ENCODE peak calls at places on chromosomes 11 and 22, in five cellular contexts. S is HFF-Myc; M is mucosa of gallbladder; H is activated CD4-positive, alpha-beta T cell treated with anti-CD3 and anti-CD28 coated beads for 36 hours; J is A549. K is an unnamed sample.

GRCh38 chr11:94809251-94809650 is 41.1 kb downstream of the AMOTL1 start:
- DNase-seq in S (no peak), M (no peak), H (no peak), J (no peak), K (no peak)

GRCh38 chr11:16278273-16278672 is 78.1 kb downstream of the SOX6 start:
- DNase-seq in J (no peak), S (no peak), H (no peak), M (no peak), K (no peak)

GRCh38 chr11:96393753-96394348 is 4.0 kb downstream of the JRKL start:
- DNase-seq in H (no peak), S (peak; percentile 32), J (peak; percentile 20), M (no peak), K (peak; percentile 36)

GRCh38 chr22:25139062-25139461 is 60.6 kb upstream of the CRYBB3 start:
- DNase-seq in H (no peak), S (no peak), J (no peak), M (peak; percentile 56), K (no peak)

GRCh38 chr11:47202569-47202968 is 12.2 kb upstream of the DDB2 start:
- DNase-seq in M (no peak), H (no peak), S (no peak), J (no peak), K (no peak)

GRCh38 chr11:11252403-11252802 is 100.6 kb downstream of the CSNK2A3 start:
- DNase-seq in M (no peak), H (no peak), J (no peak), S (no peak), K (peak; percentile 34)

GRCh38 chr11:64181506-64182411 is 4.2 kb upstream of the STIP1 start:
- DNase-seq in H (peak; percentile 81), M (peak; percentile 94), S (peak; percentile 86), J (peak; percentile 87), K (peak; percentile 15)

GRCh38 chr11:95291946-95292345 is 60.9 kb upstream of the SESN3 start:
- DNase-seq in S (no peak), J (no peak), H (no peak), M (peak; percentile 85), K (no peak)

GRCh38 chr11:75338516-75339218 is 12.8 kb downstream of the ARRB1 start:
- DNase-seq in S (no peak), H (peak; percentile 66), J (no peak), M (no peak), K (no peak)

GRCh38 chr11:112410325-112410724 is 149.7 kb upstream of the PLET1 start:
- DNase-seq in M (no peak), J (no peak), S (no peak), H (peak; percentile 7), K (no peak)

GRCh38 chr22:44412136-44412731 is 85.8 kb downstream of the RTL6 start:
- DNase-seq in S (no peak), J (no peak), H (no peak), M (no peak), K (no peak)

GRCh38 chr22:44804327-44804726 is 52.0 kb downstream of the ARHGAP8 start:
- DNase-seq in J (no peak), H (no peak), M (no peak), S (no peak), K (no peak)

GRCh38 chr11:112655386-112655785 is 305.8 kb upstream of the NCAM1 start:
- DNase-seq in J (no peak), H (no peak), M (peak; percentile 58), S (peak; percentile 15), K (no peak)

GRCh38 chr11:67538823-67539505 is 15.7 kb upstream of the CABP2 start:
- DNase-seq in M (no peak), H (no peak), J (no peak), S (no peak), K (no peak)

GRCh38 chr11:117300301-117300700 is 9.2 kb downstream of the BACE1-AS start:
- DNase-seq in J (no peak), M (peak; percentile 26), S (no peak), H (no peak), K (no peak)

GRCh38 chr22:37930270-37930951 is 23.0 kb downstream of the C22orf23 start:
- DNase-seq in M (no peak), J (peak; percentile 25), H (peak; percentile 36), S (no peak), K (no peak)

GRCh38 chr11:66288138-66288865 is 641 bp downstream of the YIF1A start:
- DNase-seq in M (no peak), H (peak; percentile 21), J (no peak), S (no peak), K (no peak)

GRCh38 chr22:23138584-23139469 is 3.0 kb downstream of the RSPH14 start:
- DNase-seq in H (no peak), S (no peak), M (no peak), J (no peak), K (no peak)

GRCh38 chr22:46471901-46472721 is 65.3 kb downstream of the CELSR1 start:
- DNase-seq in S (no peak), M (no peak), H (no peak), J (peak; percentile 66), K (no peak)

GRCh38 chr11:68358416-68358815 is 46.0 kb downstream of the LRP5 start:
- DNase-seq in M (no peak), H (no peak), S (no peak), J (no peak), K (no peak)

GRCh38 chr11:17635551-17635938 is 83.8 kb upstream of the MYOD1 start:
- DNase-seq in J (no peak), S (no peak), M (no peak), H (no peak), K (no peak)

GRCh38 chr22:43885786-43886185 is 6.0 kb downstream of the PNPLA5 start:
- DNase-seq in M (no peak), J (no peak), H (no peak), S (no peak), K (no peak)

GRCh38 chr11:111283945-111284481 is 14.3 kb upstream of the POU2AF3 start:
- DNase-seq in J (no peak), S (peak; percentile 30), M (peak; percentile 73), H (no peak), K (no peak)